ENCODE peak calls at places on chromosome 4, in four cellular contexts. One of them, this sample, is unnamed.
A peak's percentile ranks its signal among the peaks of the same experiment; 100 is the strongest.

GRCh38 chr4:122639181-122639580 is 18.3 kb upstream of the IL21 start:
- DNase-seq in astrocyte: no peak
- DNase-seq in mesendoderm: no peak
- DNase-seq in aorta: no peak
- DNase-seq in this sample: peak; percentile 4

GRCh38 chr4:168632246-168632832 is 135.5 kb downstream of the PALLD start:
- DNase-seq in mesendoderm: peak; percentile 76
- DNase-seq in aorta: no peak
- DNase-seq in astrocyte: peak; percentile 54
- DNase-seq in this sample: no peak

GRCh38 chr4:83219344-83219990 is 65.1 kb downstream of the COQ2 start:
- DNase-seq in aorta: no peak
- DNase-seq in astrocyte: peak; percentile 3
- DNase-seq in mesendoderm: no peak
- DNase-seq in this sample: peak; percentile 35

GRCh38 chr4:147791870-147792269 is 60.0 kb downstream of the ARHGAP10 start:
- DNase-seq in astrocyte: no peak
- DNase-seq in mesendoderm: no peak
- DNase-seq in aorta: no peak
- DNase-seq in this sample: no peak

GRCh38 chr4:24783506-24783905 is 11.9 kb upstream of the SOD3 start:
- DNase-seq in mesendoderm: no peak
- DNase-seq in aorta: no peak
- DNase-seq in astrocyte: no peak
- DNase-seq in this sample: no peak

GRCh38 chr4:106914223-106914622 is 121.9 kb downstream of the DKK2 start:
- DNase-seq in astrocyte: no peak
- DNase-seq in aorta: no peak
- DNase-seq in mesendoderm: no peak
- DNase-seq in this sample: no peak

GRCh38 chr4:27048350-27049100 is 187.9 kb downstream of the STIM2 start:
- DNase-seq in mesendoderm: peak; percentile 25
- DNase-seq in astrocyte: peak; percentile 22
- DNase-seq in aorta: no peak
- DNase-seq in this sample: peak; percentile 40

GRCh38 chr4:22440999-22441398 is 74.9 kb downstream of the ADGRA3 start:
- DNase-seq in astrocyte: no peak
- DNase-seq in aorta: no peak
- DNase-seq in mesendoderm: no peak
- DNase-seq in this sample: no peak

GRCh38 chr4:114040319-114041116 is 61.1 kb upstream of the ARSJ start:
- DNase-seq in mesendoderm: peak; percentile 15
- DNase-seq in astrocyte: peak; percentile 63
- DNase-seq in aorta: no peak
- DNase-seq in this sample: no peak

GRCh38 chr4:63348735-63349673 is 1060.2 kb downstream of the TECRL start:
- DNase-seq in mesendoderm: no peak
- DNase-seq in astrocyte: no peak
- DNase-seq in aorta: peak; percentile 40
- DNase-seq in this sample: no peak

GRCh38 chr4:184261246-184261645 is 43.6 kb upstream of the ENPP6 start:
- DNase-seq in aorta: no peak
- DNase-seq in astrocyte: no peak
- DNase-seq in mesendoderm: no peak
- DNase-seq in this sample: no peak

GRCh38 chr4:184826315-184827266 is 823 bp upstream of the ACSL1 start:
- DNase-seq in mesendoderm: no peak
- DNase-seq in aorta: peak; percentile 64
- DNase-seq in astrocyte: no peak
- DNase-seq in this sample: peak; percentile 31

GRCh38 chr4:5203925-5204324 is 152.6 kb downstream of the STK32B start:
- DNase-seq in astrocyte: no peak
- DNase-seq in mesendoderm: no peak
- DNase-seq in aorta: no peak
- DNase-seq in this sample: no peak

GRCh38 chr4:87525636-87526035 is 3.5 kb downstream of the SPARCL1 start:
- DNase-seq in mesendoderm: no peak
- DNase-seq in aorta: no peak
- DNase-seq in astrocyte: peak; percentile 16
- DNase-seq in this sample: no peak

GRCh38 chr4:10093801-10094552 is 22.6 kb downstream of the WDR1 start:
- DNase-seq in aorta: peak; percentile 84
- DNase-seq in mesendoderm: no peak
- DNase-seq in astrocyte: peak; percentile 97
- DNase-seq in this sample: no peak

GRCh38 chr4:101813604-101814003 is 23.1 kb downstream of the BANK1 start:
- DNase-seq in mesendoderm: no peak
- DNase-seq in astrocyte: no peak
- DNase-seq in aorta: no peak
- DNase-seq in this sample: no peak

GRCh38 chr4:91961504-91961903 is 342.3 kb upstream of the GRID2 start:
- DNase-seq in mesendoderm: no peak
- DNase-seq in astrocyte: peak; percentile 14
- DNase-seq in aorta: no peak
- DNase-seq in this sample: no peak

GRCh38 chr4:24820541-24820940 is 25.2 kb downstream of the SOD3 start:
- DNase-seq in aorta: no peak
- DNase-seq in mesendoderm: no peak
- DNase-seq in astrocyte: no peak
- DNase-seq in this sample: no peak

GRCh38 chr4:180828455-180829018 is 1414.7 kb upstream of the TENM3 start:
- DNase-seq in aorta: no peak
- DNase-seq in astrocyte: peak; percentile 48
- DNase-seq in mesendoderm: peak; percentile 37
- DNase-seq in this sample: peak; percentile 29

GRCh38 chr4:80781436-80781835 is 249.1 kb upstream of the BMP3 start:
- DNase-seq in aorta: no peak
- DNase-seq in astrocyte: peak; percentile 7
- DNase-seq in mesendoderm: no peak
- DNase-seq in this sample: no peak

GRCh38 chr4:77384094-77384493 is 221.5 kb upstream of the CXCL13 start:
- DNase-seq in astrocyte: no peak
- DNase-seq in aorta: no peak
- DNase-seq in mesendoderm: no peak
- DNase-seq in this sample: no peak

GRCh38 chr4:122450847-122451246 is 5.7 kb downstream of the IL2 start:
- DNase-seq in mesendoderm: peak; percentile 95
- DNase-seq in astrocyte: no peak
- DNase-seq in aorta: no peak
- DNase-seq in this sample: no peak

GRCh38 chr4:155615054-155615887 is 51.4 kb upstream of the GUCY1A1 start:
- DNase-seq in mesendoderm: no peak
- DNase-seq in aorta: no peak
- DNase-seq in astrocyte: no peak
- DNase-seq in this sample: no peak

GRCh38 chr4:13750594-13750993 is 123.1 kb upstream of the BOD1L1 start:
- DNase-seq in astrocyte: no peak
- DNase-seq in mesendoderm: no peak
- DNase-seq in aorta: no peak
- DNase-seq in this sample: peak; percentile 65

GRCh38 chr4:78560296-78560963 is 8.9 kb downstream of the ANXA3 start:
- DNase-seq in astrocyte: peak; percentile 95
- DNase-seq in aorta: no peak
- DNase-seq in mesendoderm: peak; percentile 85
- DNase-seq in this sample: peak; percentile 65

GRCh38 chr4:30744386-30744785 is 24.2 kb downstream of the PCDH7 start:
- DNase-seq in astrocyte: no peak
- DNase-seq in aorta: no peak
- DNase-seq in mesendoderm: no peak
- DNase-seq in this sample: no peak

GRCh38 chr4:39045791-39046221 is 13.6 kb upstream of the TMEM156 start:
- DNase-seq in astrocyte: no peak
- DNase-seq in aorta: no peak
- DNase-seq in mesendoderm: no peak
- DNase-seq in this sample: no peak

GRCh38 chr4:72383439-72383838 is 185.6 kb downstream of the ADAMTS3 start:
- DNase-seq in aorta: no peak
- DNase-seq in astrocyte: no peak
- DNase-seq in mesendoderm: no peak
- DNase-seq in this sample: no peak

GRCh38 chr4:183399616-183400015 is 44.8 kb upstream of the CDKN2AIP start:
- DNase-seq in mesendoderm: no peak
- DNase-seq in astrocyte: no peak
- DNase-seq in aorta: no peak
- DNase-seq in this sample: no peak

GRCh38 chr4:152273343-152273742 is 262.5 kb downstream of the FBXW7 start:
- DNase-seq in mesendoderm: no peak
- DNase-seq in astrocyte: peak; percentile 4
- DNase-seq in aorta: no peak
- DNase-seq in this sample: no peak

GRCh38 chr4:75724867-75725724 is 719 bp downstream of the USO1 start:
- DNase-seq in mesendoderm: peak; percentile 90
- DNase-seq in aorta: peak; percentile 86
- DNase-seq in astrocyte: peak; percentile 75
- DNase-seq in this sample: peak; percentile 79

GRCh38 chr4:11297627-11298026 is 131.1 kb downstream of the HS3ST1 start:
- DNase-seq in aorta: no peak
- DNase-seq in mesendoderm: no peak
- DNase-seq in astrocyte: peak; percentile 22
- DNase-seq in this sample: no peak

GRCh38 chr4:36277533-36277932 is 3.9 kb upstream of the DTHD1 start:
- DNase-seq in aorta: no peak
- DNase-seq in mesendoderm: no peak
- DNase-seq in astrocyte: no peak
- DNase-seq in this sample: no peak

GRCh38 chr4:2388430-2389182 is 29.8 kb downstream of the ZFYVE28 start:
- DNase-seq in astrocyte: no peak
- DNase-seq in mesendoderm: no peak
- DNase-seq in aorta: no peak
- DNase-seq in this sample: no peak

GRCh38 chr4:24793219-24794005 is 2.0 kb upstream of the SOD3 start:
- DNase-seq in mesendoderm: peak; percentile 75
- DNase-seq in astrocyte: no peak
- DNase-seq in aorta: no peak
- DNase-seq in this sample: no peak

GRCh38 chr4:77538144-77538543 is 67.5 kb upstream of the CXCL13 start:
- DNase-seq in aorta: no peak
- DNase-seq in astrocyte: peak; percentile 71
- DNase-seq in mesendoderm: no peak
- DNase-seq in this sample: peak; percentile 46

GRCh38 chr4:178309890-178310289 is 867.7 kb upstream of the AGA start:
- DNase-seq in mesendoderm: no peak
- DNase-seq in astrocyte: no peak
- DNase-seq in aorta: no peak
- DNase-seq in this sample: no peak

GRCh38 chr4:911221-911751 is 20.8 kb downstream of the GAK start:
- DNase-seq in aorta: peak; percentile 43
- DNase-seq in mesendoderm: no peak
- DNase-seq in astrocyte: no peak
- DNase-seq in this sample: no peak

GRCh38 chr4:54658321-54659093 is 750 bp downstream of the KIT start:
- DNase-seq in aorta: peak; percentile 64
- DNase-seq in mesendoderm: peak; percentile 75
- DNase-seq in astrocyte: peak; percentile 14
- DNase-seq in this sample: peak; percentile 42
- H3K27me3 ChIP-seq in aorta: no peaks in the 10 kb centered on the region
- H3K27me3 ChIP-seq in mesendoderm: peaks cover 15% of the 10 kb centered on the region
- H3K27me3 ChIP-seq in astrocyte: peaks cover 14% of the 10 kb centered on the region
- H3K27me3 ChIP-seq in this sample: peaks cover 2% of the 10 kb centered on the region

DNA sequence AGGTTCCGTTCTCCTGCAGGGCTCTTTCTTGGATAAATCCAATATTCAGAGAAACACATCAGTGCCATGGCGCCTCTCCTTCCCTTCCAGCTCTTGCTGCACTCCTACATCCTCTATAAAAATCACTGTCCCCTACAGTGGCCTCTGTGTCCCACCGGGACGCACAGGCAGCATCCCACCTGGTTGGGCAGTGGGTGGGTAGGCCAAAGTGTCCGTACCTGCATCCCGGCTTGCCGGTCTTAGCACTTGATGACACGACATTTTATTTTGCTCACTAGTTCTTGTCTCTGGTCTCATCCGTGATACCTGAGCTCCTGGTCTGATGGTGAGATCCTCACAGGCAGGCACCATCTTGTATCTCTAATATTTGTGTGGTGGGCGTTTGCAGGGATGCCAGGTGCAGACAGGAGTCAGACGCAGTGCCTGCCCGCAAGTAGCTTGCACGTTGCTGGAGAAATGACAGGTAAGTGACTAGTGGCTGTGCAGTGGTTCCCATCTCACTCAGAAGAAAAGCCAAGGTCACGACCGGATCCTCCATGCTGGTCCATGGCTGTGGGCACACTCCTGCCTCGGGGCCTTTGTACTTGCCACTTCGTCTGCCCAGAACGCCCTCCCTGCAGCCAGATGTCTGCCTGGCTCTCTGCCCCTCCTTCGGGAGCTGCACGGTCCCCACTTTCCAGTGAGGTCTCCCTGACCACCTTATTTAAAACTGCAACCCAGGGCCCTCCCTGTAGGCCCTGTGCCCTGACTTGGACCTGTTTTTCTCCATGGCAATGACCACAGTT is 109.7 kb downstream of the SORCS2 start:
- DNase-seq in aorta: no peak
- DNase-seq in mesendoderm: no peak
- DNase-seq in astrocyte: no peak
- DNase-seq in this sample: no peak
- H3K27me3 ChIP-seq in aorta: no peaks in the 10 kb centered on the region
- H3K27me3 ChIP-seq in mesendoderm: no peaks in the 10 kb centered on the region
- H3K27me3 ChIP-seq in astrocyte: peaks cover 4% of the 10 kb centered on the region
- H3K27me3 ChIP-seq in this sample: no peaks in the 10 kb centered on the region

DNA sequence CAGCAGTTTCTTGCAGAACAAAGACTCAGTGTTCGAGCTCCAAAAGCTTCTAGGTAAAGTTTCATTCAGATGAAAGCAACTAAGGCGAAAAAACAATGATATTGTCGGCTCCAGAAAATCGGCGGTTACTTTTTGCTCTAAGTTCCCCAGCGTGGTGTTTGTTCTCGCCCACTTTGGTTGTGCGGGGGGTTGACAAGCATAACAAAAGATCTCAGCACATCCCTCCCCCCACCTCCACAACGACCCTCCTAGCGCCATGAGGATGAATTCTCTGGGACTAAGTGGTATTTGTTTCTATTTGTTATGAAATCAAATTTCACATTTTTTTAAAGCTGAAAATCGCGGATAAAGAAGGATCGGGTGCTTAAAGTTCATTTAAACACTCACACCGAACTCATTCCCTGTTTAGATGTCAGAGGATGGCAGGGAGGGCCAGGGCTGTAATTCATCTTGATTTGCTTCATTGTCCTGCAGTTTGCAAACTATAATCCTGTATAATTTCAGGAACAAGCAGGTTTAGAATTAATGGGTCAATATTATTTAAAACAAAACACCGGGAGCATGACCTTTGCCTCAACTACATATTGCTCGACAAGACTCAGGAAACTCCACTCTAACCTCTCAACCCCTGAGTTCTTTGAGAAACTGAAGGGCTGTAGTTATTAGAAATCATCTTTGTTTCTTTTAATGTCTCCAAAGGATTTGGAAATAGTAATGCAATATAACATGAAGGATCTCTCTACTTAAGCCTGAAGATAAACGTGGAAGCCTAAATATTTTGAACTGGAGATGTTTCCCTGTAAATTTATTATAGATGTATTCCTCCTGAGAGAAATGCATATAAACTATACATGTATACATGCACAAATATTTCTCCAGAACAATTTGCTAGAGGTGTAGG is 6.5 kb downstream of the PITX2 start:
- DNase-seq in aorta: no peak
- DNase-seq in mesendoderm: no peak
- DNase-seq in astrocyte: no peak
- DNase-seq in this sample: peak; percentile 35
- H3K27me3 ChIP-seq in aorta: no peaks in the 10 kb centered on the region
- H3K27me3 ChIP-seq in mesendoderm: no peaks in the 10 kb centered on the region
- H3K27me3 ChIP-seq in astrocyte: peaks cover 97% of the 10 kb centered on the region
- H3K27me3 ChIP-seq in this sample: no peaks in the 10 kb centered on the region

GRCh38 chr4:8021796-8022195 is 82.1 kb upstream of the AFAP1 start:
- DNase-seq in astrocyte: no peak
- DNase-seq in mesendoderm: no peak
- DNase-seq in aorta: no peak
- DNase-seq in this sample: no peak
- H3K27me3 ChIP-seq in astrocyte: peaks cover 43% of the 10 kb centered on the region
- H3K27me3 ChIP-seq in mesendoderm: no peaks in the 10 kb centered on the region
- H3K27me3 ChIP-seq in aorta: no peaks in the 10 kb centered on the region
- H3K27me3 ChIP-seq in this sample: no peaks in the 10 kb centered on the region

This sample was measured in small intestine.